ENCODE peak calls at places on chromosomes 3 and 15, in five cellular contexts. W, F, B, I and V are unnamed samples.

GRCh38 chr15:78737187-78737820 is 74.0 kb downstream of the ADAMTS7 start:
- DNase-seq in W (no peak), F (no peak), B (no peak), I (no peak), V (no peak)

GRCh38 chr15:89383635-89384604 is 49.3 kb upstream of the POLG start:
- DNase-seq in W (peak; percentile 6), F (peak; percentile 91), B (peak; percentile 51), I (peak; percentile 95), V (no peak)

GRCh38 chr3:171122212-171122611 is 95.7 kb upstream of the SLC2A2 start:
- DNase-seq in W (no peak), F (no peak), B (no peak), I (no peak), V (no peak)

GRCh38 chr3:97021778-97022177 is 207.4 kb downstream of the EPHA6 start:
- DNase-seq in W (no peak), F (no peak), B (no peak), I (no peak), V (no peak)

GRCh38 chr15:49494842-49495241 is 71.8 kb downstream of the FGF7 start:
- DNase-seq in W (no peak), F (no peak), B (no peak), I (no peak), V (no peak)

GRCh38 chr3:161096771-161097367 is 8.3 kb downstream of the B3GALNT1 start:
- DNase-seq in W (no peak), F (no peak), B (no peak), I (no peak), V (no peak)

GRCh38 chr3:24060055-24060454 is 115.0 kb downstream of the NR1D2 start:
- DNase-seq in W (no peak), F (no peak), B (peak; percentile 15), I (peak; percentile 36), V (peak; percentile 39)

GRCh38 chr3:1214928-1215327 is 122.1 kb downstream of the CNTN6 start:
- DNase-seq in W (no peak), F (no peak), B (no peak), I (no peak), V (no peak)

GRCh38 chr15:89175617-89176191 is 45.7 kb downstream of the RLBP1 start:
- DNase-seq in W (no peak), F (no peak), B (no peak), I (no peak), V (no peak)

GRCh38 chr3:123337226-123337625 is 111.7 kb downstream of the ADCY5 start:
- DNase-seq in W (no peak), F (peak; percentile 17), B (no peak), I (no peak), V (no peak)

GRCh38 chr3:45592830-45593707 is 1.5 kb upstream of the LIMD1 start:
- DNase-seq in W (peak; percentile 68), F (peak; percentile 87), B (peak; percentile 93), I (peak; percentile 94), V (peak; percentile 46)

GRCh38 chr3:111691293-111691909 is 96.3 kb upstream of the ZBED2 start:
- DNase-seq in W (no peak), F (no peak), B (no peak), I (peak; percentile 53), V (no peak)

GRCh38 chr3:194745427-194746184 is 59.9 kb downstream of the FAM43A start:
- DNase-seq in W (no peak), F (no peak), B (no peak), I (peak; percentile 66), V (no peak)

GRCh38 chr3:139044366-139045210 is at the start of gene PRR23C:
- DNase-seq in W (no peak), F (no peak), B (no peak), I (no peak), V (no peak)

GRCh38 chr15:83380682-83381081 is 66.5 kb upstream of the SH3GL3 start:
- DNase-seq in W (no peak), F (no peak), B (peak; percentile 25), I (peak; percentile 45), V (no peak)

GRCh38 chr15:64739216-64739976 is 36.0 kb downstream of the RBPMS2 start:
- DNase-seq in W (no peak), F (no peak), B (no peak), I (no peak), V (no peak)

GRCh38 chr3:9700536-9700935 is 3.1 kb upstream of the CPNE9 start:
- DNase-seq in W (no peak), F (no peak), B (no peak), I (no peak), V (no peak)

GRCh38 chr3:191290311-191291025 is 38.7 kb upstream of the CCDC50 start:
- DNase-seq in W (no peak), F (no peak), B (no peak), I (no peak), V (no peak)

GRCh38 chr3:126413693-126414080 is 19.0 kb downstream of the CFAP100 start:
- DNase-seq in W (no peak), F (no peak), B (no peak), I (no peak), V (no peak)

GRCh38 chr15:43436395-43436794 is 56.6 kb downstream of the TP53BP1 start:
- DNase-seq in W (no peak), F (no peak), B (no peak), I (no peak), V (no peak)

GRCh38 chr3:27907929-27908328 is 185.8 kb upstream of the EOMES start:
- DNase-seq in W (no peak), F (no peak), B (no peak), I (no peak), V (no peak)

GRCh38 chr15:87954783-87955182 is 301.8 kb downstream of the NTRK3 start:
- DNase-seq in W (no peak), F (no peak), B (no peak), I (no peak), V (no peak)

GRCh38 chr3:129868912-129869311 is 24.6 kb downstream of the TMCC1 start:
- DNase-seq in W (no peak), F (no peak), B (no peak), I (no peak), V (no peak)

GRCh38 chr15:43198992-43199391 is 13.8 kb downstream of the CCNDBP1 start:
- DNase-seq in W (no peak), F (no peak), B (no peak), I (no peak), V (no peak)

GRCh38 chr3:128270559-128271492 is 117.5 kb downstream of the EEFSEC start:
- DNase-seq in W (no peak), F (no peak), B (no peak), I (no peak), V (no peak)

DNA sequence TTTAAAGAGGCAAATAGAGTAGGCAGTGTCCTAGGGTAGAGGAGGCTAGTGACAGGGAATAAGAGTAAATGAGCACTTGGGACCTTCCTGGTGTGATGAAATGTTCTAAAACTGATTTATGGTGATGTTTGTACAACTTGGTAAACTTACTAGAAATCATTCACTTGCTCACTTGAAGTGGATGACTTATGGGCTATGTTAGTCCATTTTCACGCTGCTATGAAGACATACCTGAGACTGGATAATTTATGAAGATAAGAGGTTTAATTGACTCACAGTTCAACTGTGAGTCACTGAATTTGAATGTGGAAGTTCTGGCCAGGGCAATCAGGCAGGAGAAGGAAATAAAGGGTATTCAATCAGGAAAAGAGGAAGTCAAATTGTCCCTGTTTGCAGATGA is 31.7 kb upstream of the DHX36 start:
- DNase-seq in W (no peak), F (no peak), B (no peak), I (peak; percentile 41), V (no peak)
- H3K4me3 ChIP-seq in W (no peak overlapping the region), F (no peak overlapping the region), B (no peak overlapping the region), I (no peak overlapping the region), V (no peak overlapping the region)

GRCh38 chr3:60079076-60079475 is 1029.3 kb upstream of the CFAP20DC start:
- DNase-seq in W (no peak), F (no peak), B (no peak), I (no peak), V (no peak)
- H3K4me3 ChIP-seq in W (no peak overlapping the region), F (no peak overlapping the region), B (no peak overlapping the region), I (no peak overlapping the region), V (no peak overlapping the region)

GRCh38 chr15:40014390-40014789 is 24.6 kb downstream of the SRP14 start:
- DNase-seq in W (no peak), F (no peak), B (no peak), I (no peak), V (no peak)
- H3K4me3 ChIP-seq in W (no peak overlapping the region), F (no peak overlapping the region), B (no peak overlapping the region), I (no peak overlapping the region), V (no peak overlapping the region)

DNA sequence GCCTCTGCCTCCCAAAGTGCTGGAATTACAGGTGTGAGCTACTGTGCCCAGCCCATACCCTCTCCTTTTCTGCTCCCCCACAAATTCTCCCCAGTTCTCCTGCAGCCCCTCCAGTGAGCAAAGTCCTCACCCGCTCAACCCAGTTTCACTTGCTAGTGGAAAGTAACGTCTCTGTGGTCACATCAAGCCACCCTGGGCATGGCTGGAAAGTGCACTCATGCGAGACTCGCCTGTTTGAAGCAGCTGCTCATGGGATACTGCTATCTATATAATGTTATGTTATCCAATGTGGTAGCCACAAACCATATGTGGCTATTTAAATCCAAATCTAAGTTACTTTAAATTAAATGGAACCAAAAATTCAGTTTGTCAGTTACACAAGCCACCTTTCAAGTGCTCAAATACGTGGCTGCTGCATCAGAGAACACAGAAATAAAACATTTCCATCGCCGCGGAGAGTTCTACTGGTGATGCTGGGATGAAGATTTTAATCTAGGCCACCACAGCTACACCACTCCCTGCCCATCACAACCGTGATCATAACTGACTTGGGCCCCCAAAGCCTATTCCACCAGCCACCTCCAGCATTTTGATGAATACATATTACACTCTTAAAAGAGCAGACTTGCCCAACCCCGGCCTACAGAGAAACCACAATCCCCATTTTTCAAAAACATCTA is 119.4 kb downstream of the LIPC start:
- DNase-seq in W (no peak), F (no peak), B (no peak), I (no peak), V (no peak)
- H3K4me3 ChIP-seq in W (no peak overlapping the region), F (peak overlapping the region; percentile 47), B (no peak overlapping the region), I (no peak overlapping the region), V (no peak overlapping the region)

DNA sequence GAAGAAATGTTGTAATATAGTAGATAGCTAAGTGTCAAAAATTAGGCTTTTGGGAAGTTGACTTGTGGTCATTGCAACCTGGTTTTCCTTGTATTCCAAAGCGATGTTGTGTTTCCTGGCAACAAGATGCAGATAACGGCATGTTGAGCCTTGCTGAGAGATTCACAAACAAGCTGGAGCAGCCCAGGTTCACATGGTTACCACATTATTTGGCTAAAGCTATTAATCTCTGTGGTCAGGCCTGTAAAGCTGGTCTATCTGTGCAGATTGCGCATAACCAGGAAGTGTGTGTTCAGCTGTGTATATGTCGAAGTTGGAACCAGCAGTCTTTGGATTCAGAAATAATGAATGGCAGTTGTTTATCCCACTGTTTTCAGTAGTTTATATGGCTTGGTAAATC is 6.6 kb downstream of the TIPARP start:
- DNase-seq in W (peak; percentile 64), F (peak; percentile 53), B (peak; percentile 39), I (peak; percentile 73), V (peak; percentile 85)
- H3K4me3 ChIP-seq in W (peak overlapping the region; percentile 29), F (peak overlapping the region; percentile 2), B (peak overlapping the region; percentile 13), I (no peak overlapping the region), V (no peak overlapping the region)